ENCODE peak calls at places on chromosome 3, in six cellular contexts. I is GM12891, D is H54, W is IMR-90, Q is stomach, F is adrenal gland. K is an unnamed sample.

GRCh38 chr3:161489390-161489789 is 7.2 kb upstream of the OTOL1 start:
- DNase-seq in I (no peak), D (no peak), W (no peak), Q (no peak), F (no peak), K (no peak)

GRCh38 chr3:187955076-187955952 is 198.6 kb upstream of the LPP start:
- DNase-seq in I (no peak), D (peak; percentile 29), W (peak; percentile 93), Q (no peak), F (peak; percentile 32), K (no peak)

GRCh38 chr3:46298871-46299607 is 54.9 kb upstream of the CCR2 start:
- DNase-seq in I (no peak), D (no peak), W (no peak), Q (no peak), F (no peak), K (no peak)

GRCh38 chr3:65666426-65667091 is 372.2 kb downstream of the MAGI1 start:
- DNase-seq in I (no peak), D (no peak), W (peak; percentile 61), Q (no peak), F (no peak), K (no peak)

GRCh38 chr3:173747427-173747826 is 349.9 kb downstream of the NLGN1 start:
- DNase-seq in I (no peak), D (no peak), W (peak; percentile 34), Q (no peak), F (no peak), K (no peak)

GRCh38 chr3:16302082-16302631 is 37.1 kb downstream of the OXNAD1 start:
- DNase-seq in I (no peak), D (no peak), W (no peak), Q (no peak), F (no peak), K (no peak)

GRCh38 chr3:33883538-33884203 is 85.2 kb downstream of the PDCD6IP start:
- DNase-seq in I (no peak), D (peak; percentile 22), W (peak; percentile 49), Q (no peak), F (no peak), K (peak; percentile 70)

GRCh38 chr3:69011331-69011730 is 2.2 kb downstream of the EOGT start:
- DNase-seq in I (no peak), D (no peak), W (peak; percentile 54), Q (no peak), F (no peak), K (no peak)

GRCh38 chr3:187678869-187679268 is 8.7 kb upstream of the SST start:
- DNase-seq in I (no peak), D (peak; percentile 36), W (peak; percentile 67), Q (peak; percentile 37), F (peak; percentile 28), K (peak; percentile 46)

GRCh38 chr3:41140242-41140641 is 59.1 kb upstream of the CTNNB1 start:
- DNase-seq in I (no peak), D (no peak), W (no peak), Q (no peak), F (no peak), K (no peak)

GRCh38 chr3:129077222-129077621 is 16.6 kb downstream of the GP9 start:
- DNase-seq in I (no peak), D (peak; percentile 43), W (peak; percentile 80), Q (no peak), F (no peak), K (no peak)

GRCh38 chr3:62601238-62601856 is 228.0 kb upstream of the FEZF2 start:
- DNase-seq in I (no peak), D (no peak), W (peak; percentile 87), Q (no peak), F (no peak), K (no peak)

GRCh38 chr3:127209840-127210653 is 17.1 kb downstream of the PRR23E start:
- DNase-seq in I (no peak), D (no peak), W (no peak), Q (peak; percentile 16), F (no peak), K (no peak)

GRCh38 chr3:54870423-54870822 is 57.4 kb downstream of the LRTM1 start:
- DNase-seq in I (no peak), D (peak; percentile 68), W (peak; percentile 97), Q (no peak), F (peak; percentile 57), K (peak; percentile 11)

GRCh38 chr3:94596141-94596540 is 533.3 kb downstream of the NSUN3 start:
- DNase-seq in I (no peak), D (no peak), W (no peak), Q (no peak), F (no peak), K (no peak)

GRCh38 chr3:156675744-156676466 is 1.5 kb downstream of the TIPARP start:
- DNase-seq in I (no peak), D (no peak), W (peak; percentile 86), Q (peak; percentile 31), F (peak; percentile 51), K (peak; percentile 78)

GRCh38 chr3:13192471-13193213 is 119.4 kb upstream of the IQSEC1 start:
- DNase-seq in I (no peak), D (peak; percentile 59), W (peak; percentile 6), Q (no peak), F (no peak), K (no peak)

DNA sequence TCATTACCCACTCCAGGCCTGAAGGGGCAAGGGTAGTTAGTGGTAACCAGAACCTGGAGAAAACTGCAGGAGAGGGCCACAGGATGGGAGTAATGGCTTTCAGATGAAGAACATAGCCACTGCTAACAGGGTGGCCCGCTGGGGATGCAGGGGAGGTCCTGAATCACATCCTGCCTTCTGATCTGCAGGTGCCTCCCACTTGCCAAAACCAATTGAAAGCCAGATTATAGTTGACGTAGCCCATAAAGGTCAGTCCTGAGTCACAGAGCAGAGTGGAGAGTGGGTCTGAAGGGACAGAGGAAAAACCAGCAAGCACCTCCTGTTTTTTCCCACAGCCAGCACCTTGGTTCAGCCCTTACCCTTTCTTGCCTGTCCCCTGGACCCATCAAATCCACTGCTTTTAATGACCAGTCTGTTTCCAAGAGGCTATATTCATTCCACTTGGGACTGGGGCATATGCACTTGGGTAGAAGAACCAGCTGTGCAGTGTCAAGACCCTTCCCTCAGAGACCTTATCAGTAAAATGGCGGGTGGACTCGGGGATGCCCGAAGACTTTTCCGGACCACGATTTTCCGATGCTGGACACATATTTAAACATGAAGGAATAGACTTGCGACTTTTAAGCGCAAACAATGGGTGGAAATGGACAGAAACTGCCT is 605 bp upstream of the SLC35G2 start:
- DNase-seq in I (no peak), D (peak; percentile 85), W (peak; percentile 92), Q (peak; percentile 26), F (peak; percentile 84), K (no peak)
- TF ChIP-seq POLR2A in I (no peak), D (peak; percentile 43), W (peak; percentile 28), Q (no peak), F (peak; percentile 91), K (no peak)

GRCh38 chr3:70186221-70186620 is 126.2 kb downstream of the MDFIC2 start:
- DNase-seq in I (no peak), D (no peak), W (no peak), Q (no peak), F (no peak), K (no peak)

GRCh38 chr3:70180664-70181063 is 131.8 kb downstream of the MDFIC2 start:
- DNase-seq in I (no peak), D (no peak), W (no peak), Q (no peak), F (no peak), K (no peak)

GRCh38 chr3:70185661-70186060 is 126.8 kb downstream of the MDFIC2 start:
- DNase-seq in I (no peak), D (no peak), W (no peak), Q (no peak), F (no peak), K (no peak)

GRCh38 chr3:70179111-70179510 is 133.3 kb downstream of the MDFIC2 start:
- DNase-seq in I (no peak), D (no peak), W (no peak), Q (no peak), F (no peak), K (no peak)

DNA sequence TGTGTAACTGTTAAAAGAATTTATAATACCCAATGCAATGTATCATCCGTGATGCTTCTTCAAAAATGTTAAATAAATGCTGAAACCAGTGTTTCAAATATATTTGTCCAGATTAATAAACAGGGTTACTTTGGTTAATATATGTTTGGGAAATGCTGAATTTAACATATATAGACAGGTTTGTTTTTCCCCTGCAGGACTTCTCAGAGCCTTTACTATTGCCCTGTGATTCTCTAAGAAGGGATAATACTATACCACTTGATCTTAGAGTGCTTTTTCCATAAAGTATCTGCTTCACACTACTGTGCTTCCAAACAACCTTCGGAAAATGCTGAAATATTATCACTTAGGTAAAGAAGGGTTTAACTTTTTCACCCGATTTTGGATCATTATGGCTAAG is 128.3 kb downstream of the MDFIC2 start:
- DNase-seq in I (no peak), D (no peak), W (no peak), Q (no peak), F (no peak), K (no peak)
- TF ChIP-seq POLR2A in I (no peak), D (no peak), W (no peak), Q (no peak), F (no peak), K (no peak)

DNA sequence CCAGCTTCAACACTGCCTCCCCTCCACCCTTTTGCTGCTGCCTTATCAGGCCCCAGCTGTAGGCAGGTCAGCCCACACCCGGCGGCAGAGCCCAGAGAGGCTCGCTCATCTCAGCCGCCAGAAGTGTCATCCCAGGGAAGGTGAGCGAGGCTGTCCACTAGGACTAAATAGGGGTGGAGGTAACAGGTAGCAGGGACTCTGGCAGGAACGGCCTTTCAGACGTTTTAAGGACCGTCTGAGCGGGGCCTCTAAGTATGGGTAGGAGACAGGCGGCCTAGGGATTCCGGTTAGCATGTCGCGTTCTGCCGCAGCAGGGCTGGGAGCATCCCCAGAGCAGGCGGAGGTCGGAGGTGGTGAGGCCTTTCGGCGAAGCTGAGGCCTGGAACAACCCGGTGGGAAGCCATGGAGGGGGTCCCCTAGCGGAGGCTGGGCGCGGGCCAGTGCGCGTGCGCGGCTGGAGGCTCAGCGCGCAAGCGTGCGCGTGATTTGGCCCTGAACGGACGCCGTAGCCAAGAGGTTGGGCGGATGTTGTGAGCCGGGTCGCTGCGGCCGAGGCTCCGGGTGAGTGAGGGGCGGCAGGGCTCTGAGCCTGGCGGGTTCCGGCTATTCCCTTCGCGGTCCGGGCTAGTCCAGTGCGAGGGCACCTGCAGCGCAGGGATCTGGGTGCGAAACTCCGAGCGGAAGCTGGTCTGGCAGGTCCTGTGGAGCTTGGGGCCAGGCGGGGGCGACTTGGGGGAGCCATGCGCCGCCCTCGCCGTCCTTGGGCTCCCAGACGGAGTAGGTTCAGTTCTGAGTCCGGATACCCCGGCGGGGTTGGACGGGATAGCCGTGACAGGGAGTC is at the start of the genes MST1 and RNF123:
- DNase-seq in I (peak; percentile 98), D (peak; percentile 77), W (peak; percentile 89), Q (peak; percentile 90), F (peak; percentile 83), K (no peak)
- TF ChIP-seq POLR2A in I (peak; percentile 63), D (peak; percentile 81), W (no peak), Q (no peak), F (no peak), K (peak; percentile 84)

DNA sequence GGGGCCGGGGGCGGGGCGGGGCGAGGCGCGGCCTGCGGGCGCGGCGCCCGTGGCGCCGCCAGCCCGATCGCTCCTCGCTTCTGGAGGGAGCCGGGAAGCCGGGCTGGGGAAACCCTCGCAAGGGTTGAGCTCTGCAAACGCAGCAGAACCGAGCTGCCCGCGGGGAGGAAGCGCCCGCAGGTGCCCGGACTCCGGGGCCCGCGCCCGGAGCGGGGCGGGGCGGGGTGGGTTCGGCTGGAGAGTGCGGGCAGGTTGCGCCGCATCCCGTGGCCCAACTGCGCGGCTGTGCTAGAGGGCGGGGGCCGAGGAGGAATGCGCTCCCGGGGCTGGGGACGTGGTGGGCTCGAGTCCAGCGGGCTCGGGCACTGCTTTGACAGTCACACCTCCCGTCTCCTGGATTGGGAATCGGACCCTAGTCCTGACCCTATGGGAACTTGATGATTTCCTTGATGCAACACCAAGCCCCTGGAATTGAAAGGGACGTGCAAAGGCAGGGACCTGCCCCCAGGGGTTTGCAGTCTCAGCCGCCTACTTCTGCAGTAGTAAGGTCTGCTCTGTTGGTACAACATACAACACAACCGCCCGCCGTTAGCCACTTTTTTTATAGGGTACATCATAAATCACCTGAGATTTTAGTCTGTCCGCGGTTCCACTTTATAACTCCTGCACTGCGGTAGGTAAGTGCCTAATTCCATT is 34.3 kb downstream of the ZBTB38 start:
- DNase-seq in I (no peak), D (no peak), W (peak; percentile 78), Q (peak; percentile 67), F (peak; percentile 87), K (peak; percentile 70)
- TF ChIP-seq POLR2A in I (no peak), D (no peak), W (peak; percentile 57), Q (no peak), F (peak; percentile 1), K (no peak)

K was measured in erythroblast.